ENCODE peak calls at places on chromosomes 2 and 18, in five cellular contexts. One of them, this sample, is unnamed.

GRCh38 chr18:61580061-61580460 is 246.8 kb downstream of the CDH20 start:
- DNase-seq in brain microvascular endothelial cell: no peak
- DNase-seq in prostate gland: no peak
- DNase-seq in colonic mucosa: no peak
- DNase-seq in AG04450: no peak
- DNase-seq in this sample: peak

GRCh38 chr2:70498054-70498453 is 55.6 kb downstream of the TGFA start:
- DNase-seq in brain microvascular endothelial cell: no peak
- DNase-seq in prostate gland: no peak
- DNase-seq in colonic mucosa: no peak
- DNase-seq in AG04450: no peak
- DNase-seq in this sample: peak

GRCh38 chr18:58247363-58247834 is 203.4 kb downstream of the NEDD4L start:
- DNase-seq in colonic mucosa: no peak
- DNase-seq in prostate gland: no peak
- DNase-seq in brain microvascular endothelial cell: no peak
- DNase-seq in AG04450: no peak
- DNase-seq in this sample: no peak

GRCh38 chr2:138827426-138828054 is 47.4 kb upstream of the NXPH2 start:
- DNase-seq in colonic mucosa: no peak
- DNase-seq in prostate gland: peak
- DNase-seq in AG04450: peak
- DNase-seq in brain microvascular endothelial cell: peak
- DNase-seq in this sample: peak

GRCh38 chr2:30470426-30470825 is 23.4 kb downstream of the LCLAT1 start:
- DNase-seq in brain microvascular endothelial cell: no peak
- DNase-seq in AG04450: no peak
- DNase-seq in colonic mucosa: no peak
- DNase-seq in prostate gland: no peak
- DNase-seq in this sample: no peak

GRCh38 chr18:35497006-35497333 is 790 bp downstream of the INO80C start:
- DNase-seq in brain microvascular endothelial cell: peak
- DNase-seq in prostate gland: no peak
- DNase-seq in colonic mucosa: peak
- DNase-seq in AG04450: no peak
- DNase-seq in this sample: no peak

GRCh38 chr18:64929026-64929425 is 780.1 kb upstream of the LINC00305 start:
- DNase-seq in colonic mucosa: no peak
- DNase-seq in brain microvascular endothelial cell: no peak
- DNase-seq in prostate gland: no peak
- DNase-seq in AG04450: no peak
- DNase-seq in this sample: no peak

GRCh38 chr2:144032566-144032965 is 487.4 kb downstream of the ZEB2 start:
- DNase-seq in prostate gland: no peak
- DNase-seq in colonic mucosa: no peak
- DNase-seq in AG04450: no peak
- DNase-seq in brain microvascular endothelial cell: no peak
- DNase-seq in this sample: no peak

DNA sequence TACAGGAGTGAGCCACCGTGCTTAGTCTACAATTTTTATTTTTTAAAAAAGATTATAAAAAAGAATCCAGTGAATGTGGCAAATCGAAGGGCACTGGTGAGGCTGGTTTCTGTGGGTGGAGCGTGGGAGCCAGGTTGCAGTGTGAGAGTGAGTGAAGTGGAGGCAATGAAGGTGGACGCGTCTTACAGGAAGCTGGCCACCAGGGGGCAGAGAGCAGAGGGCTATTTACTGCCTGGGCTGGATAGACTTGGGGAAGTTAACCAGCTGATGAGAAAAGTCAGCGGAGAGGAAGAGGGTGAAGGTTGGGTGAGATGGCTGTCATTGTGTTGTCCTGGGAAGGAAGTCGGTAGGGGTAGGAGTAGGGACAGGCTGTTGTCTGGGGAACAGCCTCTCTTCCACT is 6.8 kb downstream of the SCTR start:
- DNase-seq in AG04450: no peak
- DNase-seq in colonic mucosa: peak
- DNase-seq in brain microvascular endothelial cell: peak
- DNase-seq in prostate gland: peak
- DNase-seq in this sample: peak
- TF ChIP-seq CTCF in AG04450: peak
- TF ChIP-seq CTCF in colonic mucosa: peak
- TF ChIP-seq CTCF in brain microvascular endothelial cell: peak
- TF ChIP-seq CTCF in prostate gland: peak
- TF ChIP-seq CTCF in this sample: peak

DNA sequence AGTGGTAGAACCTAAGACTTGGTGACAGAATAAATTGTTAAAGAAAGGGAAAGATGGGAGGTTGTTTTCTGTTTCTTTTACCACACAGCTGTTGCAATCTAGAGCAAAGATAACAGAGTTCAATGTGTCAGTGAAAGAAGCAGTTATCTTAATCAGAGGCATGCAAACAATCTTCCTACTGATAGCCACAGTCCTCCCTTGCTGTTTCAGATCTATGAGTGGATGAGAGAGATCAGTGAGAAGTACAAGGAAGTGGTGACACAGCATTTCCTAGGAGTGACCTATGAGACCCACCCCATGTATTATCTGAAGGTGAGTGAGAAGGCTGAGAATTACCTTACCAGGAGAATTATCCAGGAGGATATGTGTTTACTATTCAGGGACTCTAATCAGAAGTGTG is 15.9 kb downstream of the CPO start:
- DNase-seq in AG04450: no peak
- DNase-seq in brain microvascular endothelial cell: peak
- DNase-seq in prostate gland: no peak
- DNase-seq in colonic mucosa: no peak
- DNase-seq in this sample: no peak
- TF ChIP-seq CTCF in AG04450: no peak
- TF ChIP-seq CTCF in brain microvascular endothelial cell: no peak
- TF ChIP-seq CTCF in prostate gland: no peak
- TF ChIP-seq CTCF in colonic mucosa: no peak
- TF ChIP-seq CTCF in this sample: no peak

GRCh38 chr2:208147008-208147407 is 1.1 kb upstream of the CRYGB start:
- DNase-seq in colonic mucosa: no peak
- DNase-seq in prostate gland: no peak
- DNase-seq in AG04450: no peak
- DNase-seq in brain microvascular endothelial cell: no peak
- DNase-seq in this sample: no peak

GRCh38 chr2:208147759-208148158 is 1.8 kb upstream of the CRYGB start:
- DNase-seq in brain microvascular endothelial cell: no peak
- DNase-seq in AG04450: no peak
- DNase-seq in prostate gland: no peak
- DNase-seq in colonic mucosa: no peak
- DNase-seq in this sample: no peak

GRCh38 chr2:208150956-208151355 is 5.0 kb upstream of the CRYGB start:
- DNase-seq in brain microvascular endothelial cell: no peak
- DNase-seq in colonic mucosa: no peak
- DNase-seq in AG04450: no peak
- DNase-seq in prostate gland: no peak
- DNase-seq in this sample: no peak

GRCh38 chr2:208150094-208150493 is 4.1 kb upstream of the CRYGB start:
- DNase-seq in brain microvascular endothelial cell: no peak
- DNase-seq in prostate gland: no peak
- DNase-seq in colonic mucosa: no peak
- DNase-seq in AG04450: no peak
- DNase-seq in this sample: no peak

GRCh38 chr2:208148803-208149202 is 2.8 kb upstream of the CRYGB start:
- DNase-seq in brain microvascular endothelial cell: no peak
- DNase-seq in colonic mucosa: no peak
- DNase-seq in prostate gland: no peak
- DNase-seq in AG04450: no peak
- DNase-seq in this sample: no peak
- TF ChIP-seq CTCF in brain microvascular endothelial cell: peak
- TF ChIP-seq CTCF in colonic mucosa: no peak
- TF ChIP-seq CTCF in prostate gland: no peak
- TF ChIP-seq CTCF in AG04450: no peak
- TF ChIP-seq CTCF in this sample: peak

GRCh38 chr2:172134270-172134669 is 31.6 kb upstream of the DLX2 start:
- DNase-seq in brain microvascular endothelial cell: no peak
- DNase-seq in AG04450: no peak
- DNase-seq in prostate gland: no peak
- DNase-seq in colonic mucosa: no peak
- DNase-seq in this sample: no peak
- TF ChIP-seq CTCF in brain microvascular endothelial cell: peak
- TF ChIP-seq CTCF in AG04450: no peak
- TF ChIP-seq CTCF in prostate gland: no peak
- TF ChIP-seq CTCF in colonic mucosa: no peak
- TF ChIP-seq CTCF in this sample: no peak

GRCh38 chr2:99072556-99072955 is 69.0 kb upstream of the C2orf15 start:
- DNase-seq in colonic mucosa: no peak
- DNase-seq in prostate gland: no peak
- DNase-seq in AG04450: no peak
- DNase-seq in brain microvascular endothelial cell: no peak
- DNase-seq in this sample: no peak

GRCh38 chr2:99067871-99068270 is 73.6 kb upstream of the C2orf15 start:
- DNase-seq in prostate gland: no peak
- DNase-seq in AG04450: no peak
- DNase-seq in brain microvascular endothelial cell: no peak
- DNase-seq in colonic mucosa: no peak
- DNase-seq in this sample: no peak

GRCh38 chr2:99066075-99066557 is 75.4 kb upstream of the C2orf15 start:
- DNase-seq in prostate gland: no peak
- DNase-seq in AG04450: peak
- DNase-seq in colonic mucosa: no peak
- DNase-seq in brain microvascular endothelial cell: peak
- DNase-seq in this sample: peak

GRCh38 chr2:99066602-99067001 is 74.9 kb upstream of the C2orf15 start:
- DNase-seq in AG04450: peak
- DNase-seq in brain microvascular endothelial cell: peak
- DNase-seq in colonic mucosa: peak
- DNase-seq in prostate gland: no peak
- DNase-seq in this sample: peak
- TF ChIP-seq CTCF in AG04450: peak
- TF ChIP-seq CTCF in brain microvascular endothelial cell: peak
- TF ChIP-seq CTCF in colonic mucosa: peak
- TF ChIP-seq CTCF in prostate gland: no peak
- TF ChIP-seq CTCF in this sample: no peak